ENCODE peak calls at places on chromosomes 7 and 10, in five cellular contexts. Y is astrocyte of the spinal cord, Q is mesothelial cell of epicardium, O is kidney epithelial cell, P is fibroblast of pulmonary artery. Z is an unnamed sample.

GRCh38 chr7:22633954-22634474 is 93.0 kb upstream of the IL6 start:
- DNase-seq in Y (no peak), Q (no peak), O (no peak), P (no peak), Z (no peak)

GRCh38 chr7:102189756-102190155 is 96.9 kb upstream of the SH2B2 start:
- DNase-seq in Y (no peak), Q (no peak), O (no peak), P (no peak), Z (no peak)

GRCh38 chr10:61961278-61961677 is 59.8 kb downstream of the ARID5B start:
- DNase-seq in Y (no peak), Q (no peak), O (no peak), P (no peak), Z (no peak)

GRCh38 chr7:21960922-21961321 is 15.2 kb upstream of the CDCA7L start:
- DNase-seq in Y (peak; percentile 85), Q (no peak), O (peak; percentile 61), P (peak; percentile 82), Z (no peak)

GRCh38 chr7:47446871-47447466 is 134.9 kb downstream of the TNS3 start:
- DNase-seq in Y (no peak), Q (no peak), O (no peak), P (no peak), Z (no peak)

GRCh38 chr10:84665883-84666463 is 337.6 kb downstream of the CCSER2 start:
- DNase-seq in Y (no peak), Q (no peak), O (no peak), P (no peak), Z (no peak)

GRCh38 chr7:142298009-142298408 is 40.2 kb upstream of the PRSS58 start:
- DNase-seq in Y (no peak), Q (no peak), O (no peak), P (no peak), Z (no peak)

GRCh38 chr7:149427096-149427680 is 33.7 kb downstream of the ZNF777 start:
- DNase-seq in Y (no peak), Q (no peak), O (no peak), P (no peak), Z (no peak)

GRCh38 chr7:31027161-31027965 is 24.7 kb upstream of the ADCYAP1R1 start:
- DNase-seq in Y (no peak), Q (peak; percentile 57), O (no peak), P (peak; percentile 23), Z (no peak)

GRCh38 chr10:86314616-86315520 is 51.7 kb downstream of the GRID1 start:
- DNase-seq in Y (no peak), Q (no peak), O (no peak), P (no peak), Z (no peak)

GRCh38 chr10:22900841-22901601 is 26.8 kb upstream of the ARMC3 start:
- DNase-seq in Y (no peak), Q (no peak), O (no peak), P (no peak), Z (no peak)

GRCh38 chr10:22977751-22978150 is 49.9 kb downstream of the ARMC3 start:
- DNase-seq in Y (no peak), Q (no peak), O (no peak), P (no peak), Z (no peak)

GRCh38 chr10:692682-693351 is 3.3 kb upstream of the DIP2C start:
- DNase-seq in Y (no peak), Q (no peak), O (no peak), P (no peak), Z (no peak)

GRCh38 chr10:102779680-102780079 is 35.9 kb downstream of the WBP1L start:
- DNase-seq in Y (no peak), Q (no peak), O (no peak), P (peak; percentile 53), Z (no peak)

GRCh38 chr10:117007080-117007479 is 2.1 kb upstream of the SHTN1 start:
- DNase-seq in Y (peak; percentile 72), Q (no peak), O (peak; percentile 44), P (peak; percentile 82), Z (no peak)

GRCh38 chr7:131778601-131779000 is 222.2 kb upstream of the PODXL start:
- DNase-seq in Y (no peak), Q (no peak), O (no peak), P (no peak), Z (no peak)

GRCh38 chr10:110694820-110695219 is 50.7 kb downstream of the RBM20 start:
- DNase-seq in Y (no peak), Q (no peak), O (no peak), P (no peak), Z (no peak)

GRCh38 chr10:58050575-58050974 is 217.1 kb downstream of the IPMK start:
- DNase-seq in Y (no peak), Q (no peak), O (no peak), P (no peak), Z (no peak)

GRCh38 chr7:80387634-80388033 is 124.2 kb downstream of the GNAT3 start:
- DNase-seq in Y (no peak), Q (no peak), O (peak; percentile 9), P (no peak), Z (no peak)

GRCh38 chr7:5423272-5423843 is at the start of gene TNRC18:
- DNase-seq in Y (no peak), Q (peak; percentile 72), O (no peak), P (no peak), Z (no peak)

GRCh38 chr10:32374605-32375004 is 27.6 kb upstream of the EPC1 start:
- DNase-seq in Y (no peak), Q (no peak), O (no peak), P (no peak), Z (no peak)

GRCh38 chr7:4715385-4715770 is 33.3 kb downstream of the FOXK1 start:
- DNase-seq in Y (peak; percentile 86), Q (no peak), O (no peak), P (peak; percentile 96), Z (no peak)

GRCh38 chr7:11727864-11728263 is 104.1 kb downstream of the THSD7A start:
- DNase-seq in Y (no peak), Q (no peak), O (no peak), P (peak; percentile 29), Z (no peak)

GRCh38 chr7:8638076-8638475 is 204.7 kb downstream of the NXPH1 start:
- DNase-seq in Y (peak; percentile 1), Q (no peak), O (no peak), P (no peak), Z (no peak)

GRCh38 chr7:75704928-75705327 is 33.8 kb downstream of the HIP1 start:
- DNase-seq in Y (no peak), Q (no peak), O (no peak), P (no peak), Z (no peak)

GRCh38 chr10:51137741-51138529 is 63.6 kb downstream of the PRKG1 start:
- DNase-seq in Y (peak; percentile 10), Q (no peak), O (peak; percentile 14), P (peak; percentile 25), Z (no peak)

GRCh38 chr10:84204122-84204521 is 9.8 kb downstream of the CDHR1 start:
- DNase-seq in Y (no peak), Q (no peak), O (no peak), P (no peak), Z (no peak)

GRCh38 chr10:31157125-31157983 is 125.7 kb upstream of the ZNF438 start:
- DNase-seq in Y (peak; percentile 84), Q (no peak), O (no peak), P (peak; percentile 57), Z (no peak)

GRCh38 chr10:120205368-120206018 is 251.5 kb upstream of the PLPP4 start:
- DNase-seq in Y (no peak), Q (no peak), O (no peak), P (no peak), Z (no peak)

GRCh38 chr7:40057292-40057691 is 77.1 kb downstream of the MPLKIP start:
- DNase-seq in Y (peak; percentile 13), Q (no peak), O (no peak), P (peak; percentile 51), Z (no peak)

GRCh38 chr7:33687601-33688000 is 217.7 kb upstream of the BMPER start:
- DNase-seq in Y (no peak), Q (no peak), O (no peak), P (no peak), Z (no peak)

GRCh38 chr10:131689016-131689415 is 211.8 kb upstream of the PPP2R2D start:
- DNase-seq in Y (no peak), Q (no peak), O (no peak), P (no peak), Z (no peak)
- TF ChIP-seq CTCF in Y (no peak), Q (no peak), O (no peak), P (no peak), Z (no peak)

DNA sequence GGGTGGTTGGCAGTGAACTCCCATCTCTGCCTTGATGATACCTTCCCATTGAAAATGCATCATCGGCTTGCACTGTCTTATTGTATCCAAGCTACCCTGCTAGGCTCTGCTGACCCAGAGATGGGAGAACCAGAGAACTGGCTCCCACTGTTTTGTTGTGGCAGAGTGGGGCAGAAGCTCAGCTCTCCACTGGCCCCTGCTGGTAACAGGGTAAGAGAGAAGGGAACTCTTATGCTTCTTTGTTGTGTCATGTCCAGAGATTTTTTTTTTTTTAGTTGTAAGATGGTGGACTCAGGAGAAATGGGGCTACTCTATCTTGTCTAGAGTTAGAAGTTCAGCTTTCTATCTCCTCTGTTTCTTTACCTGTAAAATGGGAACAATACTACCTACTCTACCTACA is 100.5 kb upstream of the SDK1 start:
- DNase-seq in Y (peak; percentile 73), Q (no peak), O (no peak), P (peak; percentile 82), Z (no peak)
- TF ChIP-seq CTCF in Y (peak; percentile 84), Q (no peak), O (peak; percentile 54), P (peak; percentile 96), Z (peak; percentile 69)

DNA sequence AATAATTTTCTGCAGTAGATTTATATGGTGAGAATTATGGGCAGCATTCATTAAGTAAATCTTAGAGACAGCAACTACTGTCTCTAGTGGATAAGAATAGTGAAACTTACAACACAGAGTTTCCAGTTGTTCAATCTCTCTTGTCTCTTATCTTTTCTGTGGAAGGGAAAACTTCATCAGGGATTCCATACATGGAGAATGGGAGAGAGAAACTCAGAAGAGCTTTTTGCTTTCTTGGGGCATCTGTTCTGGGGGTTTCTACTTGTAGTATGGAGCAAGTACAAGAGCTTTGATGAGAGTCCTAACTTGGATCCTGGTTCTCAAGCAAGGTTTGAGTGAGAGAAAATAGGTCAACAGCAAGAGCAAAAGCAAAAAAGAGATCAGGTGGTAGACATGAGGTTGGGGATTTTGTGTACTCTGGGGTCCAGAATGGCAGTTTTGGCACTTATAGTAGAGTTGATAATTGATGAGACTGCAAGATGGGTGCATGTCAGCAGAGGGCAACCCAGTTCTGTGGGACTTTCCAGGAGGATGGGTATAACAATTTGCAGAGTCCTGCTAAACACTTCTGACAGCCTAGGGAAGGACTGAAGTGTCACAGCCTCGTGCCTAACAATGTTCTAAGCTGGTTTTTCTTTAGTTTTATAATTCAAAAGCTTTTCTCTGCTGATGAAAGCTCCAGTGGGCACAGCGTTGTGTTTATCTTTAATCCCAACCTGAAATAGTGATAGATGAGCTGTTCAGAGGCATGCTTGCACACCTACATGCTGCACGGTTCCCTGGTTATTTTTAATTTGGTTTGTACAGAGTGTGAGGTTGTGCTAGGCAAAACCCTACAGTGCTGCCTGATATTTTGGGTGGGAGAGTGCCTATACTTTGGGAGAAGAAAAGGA is 32.0 kb upstream of the STRIP2 start:
- DNase-seq in Y (no peak), Q (no peak), O (no peak), P (peak; percentile 8), Z (no peak)
- TF ChIP-seq CTCF in Y (no peak), Q (no peak), O (no peak), P (peak; percentile 6), Z (no peak)

DNA sequence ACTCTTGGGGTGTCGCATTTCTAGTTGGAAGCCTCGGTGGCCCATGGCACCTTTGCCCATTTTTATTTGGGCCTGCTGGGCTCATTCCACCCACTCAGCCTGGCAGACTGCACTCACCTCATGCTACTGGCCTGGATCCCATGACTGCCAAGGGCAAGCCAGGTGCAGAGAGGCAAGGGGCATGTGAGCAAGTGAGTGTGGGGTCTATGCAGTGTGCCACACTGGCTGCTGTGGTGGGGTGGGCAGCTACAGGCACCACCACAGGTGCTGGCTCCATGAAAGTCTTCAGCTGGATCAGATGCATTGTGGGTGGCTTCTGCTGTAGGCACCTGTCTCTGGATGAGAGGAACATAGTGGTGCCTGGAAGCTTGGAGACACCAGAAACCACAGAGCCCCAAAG is 220.8 kb downstream of the POLR1F start:
- DNase-seq in Y (no peak), Q (no peak), O (no peak), P (no peak), Z (no peak)
- TF ChIP-seq CTCF in Y (no peak), Q (no peak), O (no peak), P (no peak), Z (no peak)